ENCODE peak calls at places on chromosomes 13 and 19, in seven cellular contexts. L is pancreas, N is astrocyte of the cerebellum, Q is brain microvascular endothelial cell, A is body of pancreas, Y is adrenal gland, W is upper lobe of right lung. P is an unnamed sample.

GRCh38 chr13:45416521-45417125 is 1.6 kb downstream of the SLC25A30 start:
- DNase-seq in L (no peak), N (no peak), Q (no peak), A (no peak), Y (no peak), W (no peak), P (no peak)

GRCh38 chr13:101751488-101751887 is 299.0 kb downstream of the ITGBL1 start:
- DNase-seq in L (no peak), N (peak; percentile 78), Q (peak; percentile 61), A (no peak), Y (no peak), W (no peak), P (no peak)

GRCh38 chr13:79108914-79109643 is 297.0 kb downstream of the RBM26 start:
- DNase-seq in L (no peak), N (no peak), Q (no peak), A (no peak), Y (no peak), W (no peak), P (no peak)

GRCh38 chr13:45219938-45220375 is 19.1 kb upstream of the KCTD4 start:
- DNase-seq in L (no peak), N (no peak), Q (peak; percentile 39), A (no peak), Y (no peak), W (no peak), P (no peak)

GRCh38 chr19:41866284-41866683 is 6.2 kb downstream of the RPS19 start:
- DNase-seq in L (no peak), N (no peak), Q (no peak), A (no peak), Y (no peak), W (no peak), P (no peak)

GRCh38 chr13:81142306-81142999 is 801.5 kb upstream of the SPRY2 start:
- DNase-seq in L (no peak), N (no peak), Q (no peak), A (no peak), Y (no peak), W (no peak), P (no peak)

GRCh38 chr13:114065141-114065925 is 67.1 kb downstream of the RASA3 start:
- DNase-seq in L (peak; percentile 89), N (peak; percentile 97), Q (peak; percentile 94), A (peak; percentile 80), Y (peak; percentile 89), W (peak; percentile 90), P (no peak)

GRCh38 chr19:53424968-53425597 is 6.7 kb upstream of the ZNF761 start:
- DNase-seq in L (peak; percentile 74), N (peak; percentile 13), Q (peak; percentile 62), A (peak; percentile 85), Y (peak; percentile 86), W (peak; percentile 76), P (peak; percentile 76)

GRCh38 chr13:32347651-32348050 is 32.3 kb downstream of the BRCA2 start:
- DNase-seq in L (no peak), N (no peak), Q (no peak), A (no peak), Y (no peak), W (no peak), P (no peak)

GRCh38 chr13:62837895-62838294 is 1422.2 kb upstream of the PCDH20 start:
- DNase-seq in L (no peak), N (no peak), Q (peak; percentile 17), A (no peak), Y (no peak), W (no peak), P (no peak)

GRCh38 chr13:44299544-44299943 is 74.1 kb upstream of the SERP2 start:
- DNase-seq in L (no peak), N (no peak), Q (no peak), A (no peak), Y (no peak), W (no peak), P (no peak)

GRCh38 chr19:8611391-8611883 is 922 bp upstream of the ADAMTS10 start:
- DNase-seq in L (no peak), N (no peak), Q (no peak), A (no peak), Y (peak; percentile 69), W (no peak), P (no peak)
- TF ChIP-seq CTCF in L (no peak), N (no peak), Q (no peak), A (no peak), Y (no peak), W (no peak), P (no peak)

DNA sequence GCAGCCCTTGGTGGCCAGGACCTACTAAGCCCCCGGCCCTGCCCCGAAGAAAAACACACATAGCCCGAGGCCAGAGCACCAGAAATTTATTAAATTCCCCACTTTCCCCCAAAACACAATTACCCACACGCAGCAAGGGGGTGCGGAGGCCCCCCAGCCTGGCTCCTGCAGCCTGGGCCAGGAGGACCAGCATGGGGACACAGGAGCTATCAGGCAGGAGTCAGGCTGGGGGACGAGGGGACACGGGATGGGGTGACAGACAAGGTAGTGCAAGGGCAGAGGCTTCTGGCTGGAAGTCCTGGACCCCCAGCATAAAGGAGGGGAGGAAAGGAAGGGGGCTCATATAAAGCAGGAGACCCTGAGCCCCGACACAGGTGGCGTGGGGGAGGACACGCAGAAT is 3.1 kb downstream of the RNU6-9 start:
- DNase-seq in L (peak; percentile 66), N (no peak), Q (no peak), A (no peak), Y (no peak), W (no peak), P (no peak)
- TF ChIP-seq CTCF in L (no peak), N (no peak), Q (no peak), A (no peak), Y (no peak), W (no peak), P (no peak)

GRCh38 chr19:2743099-2743498 is 3.3 kb upstream of the SLC39A3 start:
- DNase-seq in L (no peak), N (no peak), Q (no peak), A (no peak), Y (no peak), W (no peak), P (no peak)

GRCh38 chr19:2740314-2740656 is 468 bp upstream of the SLC39A3 start:
- DNase-seq in L (no peak), N (no peak), Q (no peak), A (no peak), Y (no peak), W (no peak), P (no peak)

GRCh38 chr19:2744113-2744512 is 4.3 kb upstream of the SLC39A3 start:
- DNase-seq in L (no peak), N (no peak), Q (no peak), A (no peak), Y (no peak), W (no peak), P (no peak)

GRCh38 chr19:2736550-2737190 is 3.1 kb downstream of the SLC39A3 start:
- DNase-seq in L (no peak), N (no peak), Q (no peak), A (no peak), Y (no peak), W (no peak), P (no peak)

DNA sequence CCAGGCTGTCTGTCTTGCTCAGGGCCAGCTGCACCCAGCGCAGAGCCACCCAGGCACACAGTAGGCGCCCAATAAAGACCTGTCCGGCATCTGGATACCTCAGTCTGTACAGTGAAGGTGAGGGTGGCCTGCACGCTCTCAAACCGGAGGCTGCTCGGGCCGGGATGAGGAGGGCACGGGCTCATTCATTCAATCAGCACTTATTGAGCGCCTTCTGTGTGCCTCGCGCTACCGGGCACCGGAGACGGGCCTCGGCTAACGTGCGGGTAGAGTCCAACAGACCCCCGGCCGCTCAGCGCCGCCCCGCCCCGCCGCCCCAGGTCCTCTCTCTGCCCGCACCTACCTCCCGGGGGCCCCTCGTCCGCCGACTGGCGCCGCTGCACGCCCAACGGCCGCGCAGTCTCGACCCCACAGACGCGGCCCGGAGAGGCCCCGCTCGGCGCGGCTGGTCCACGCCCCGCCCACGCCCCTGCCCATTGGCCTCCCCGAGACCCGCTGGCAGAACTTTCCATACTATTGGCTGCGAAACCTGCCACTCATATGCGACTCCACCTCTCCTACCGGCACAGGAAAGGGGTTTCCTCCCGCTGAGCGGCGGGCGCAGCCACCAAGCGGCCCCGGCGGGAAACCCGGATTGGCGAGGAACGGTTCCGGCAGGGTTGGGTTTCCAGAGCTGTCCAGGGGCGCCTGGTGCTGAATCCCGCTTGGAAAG is at the start of gene SLC39A3:
- DNase-seq in L (peak; percentile 99), N (peak; percentile 97), Q (peak; percentile 99), A (peak; percentile 99), Y (peak; percentile 100), W (peak; percentile 97), P (peak; percentile 100)
- TF ChIP-seq CTCF in L (no peak), N (no peak), Q (peak; percentile 27), A (peak; percentile 29), Y (no peak), W (peak; percentile 24), P (no peak)

GRCh38 chr13:21297914-21298831 is 121.7 kb downstream of the MRPL57 start:
- DNase-seq in L (peak; percentile 94), N (peak; percentile 66), Q (peak; percentile 78), A (peak; percentile 90), Y (peak; percentile 84), W (peak; percentile 94), P (peak; percentile 77)
- TF ChIP-seq CTCF in L (peak; percentile 79), N (peak; percentile 92), Q (peak; percentile 89), A (peak; percentile 93), Y (peak; percentile 76), W (peak; percentile 92), P (peak; percentile 60)

DNA sequence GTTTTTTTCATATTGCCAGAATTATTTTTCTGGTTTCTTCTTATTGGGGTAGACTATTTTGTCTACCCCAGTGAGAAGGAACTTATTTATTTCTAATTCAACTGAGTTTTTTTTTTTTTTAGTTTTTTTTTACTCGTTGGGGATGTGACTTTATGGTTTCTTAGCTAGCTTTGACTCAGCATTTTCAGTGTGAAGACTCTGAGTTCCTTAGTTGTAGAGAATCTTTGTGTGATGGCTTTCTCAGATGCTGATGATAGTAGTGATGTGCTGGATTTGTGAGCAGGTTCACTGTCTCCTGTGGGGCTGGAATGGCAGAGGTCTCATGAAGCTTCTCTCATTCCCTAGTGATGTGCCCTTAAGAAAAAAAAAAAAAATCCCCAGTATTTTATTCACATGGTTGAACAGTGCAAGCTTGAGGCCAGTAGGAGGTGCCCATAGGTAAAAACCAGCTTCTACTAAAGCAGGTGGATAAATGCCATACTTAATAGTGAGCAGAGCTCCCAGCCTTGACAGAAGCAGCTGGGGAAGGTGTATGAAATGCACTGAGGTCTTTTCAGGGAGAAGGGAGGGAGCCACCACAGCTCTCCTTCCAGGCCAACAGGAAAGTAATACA is 106.2 kb upstream of the KLF5 start:
- DNase-seq in L (no peak), N (no peak), Q (no peak), A (peak; percentile 62), Y (no peak), W (no peak), P (no peak)
- TF ChIP-seq CTCF in L (no peak), N (no peak), Q (no peak), A (peak; percentile 45), Y (no peak), W (no peak), P (no peak)

DNA sequence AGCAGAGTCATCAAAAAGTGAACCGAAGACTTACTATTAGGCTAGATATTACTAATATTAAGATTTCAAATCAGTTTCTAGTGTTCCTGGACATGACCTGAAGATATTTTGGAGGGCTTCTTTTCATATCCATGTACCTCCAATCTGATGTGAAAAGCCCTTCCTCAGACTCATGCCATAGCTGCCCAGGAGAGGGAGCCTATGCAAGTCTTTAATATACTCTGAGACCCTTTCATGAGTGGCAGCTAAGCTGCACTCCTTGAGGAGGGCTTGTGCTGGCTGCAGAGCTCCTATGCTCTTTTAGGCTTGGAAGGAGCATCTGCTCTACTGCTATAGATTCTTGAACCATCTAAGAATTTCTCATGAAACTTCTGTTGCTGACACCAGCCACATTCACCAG is 715.3 kb downstream of the OLFM4 start:
- DNase-seq in L (no peak), N (no peak), Q (no peak), A (no peak), Y (no peak), W (no peak), P (no peak)
- TF ChIP-seq CTCF in L (no peak), N (no peak), Q (no peak), A (no peak), Y (no peak), W (no peak), P (no peak)

GRCh38 chr19:3234800-3235199 is 10.3 kb downstream of the CELF5 start:
- DNase-seq in L (no peak), N (no peak), Q (no peak), A (no peak), Y (no peak), W (no peak), P (no peak)
- TF ChIP-seq CTCF in L (no peak), N (no peak), Q (peak; percentile 46), A (no peak), Y (no peak), W (no peak), P (no peak)